ENCODE peak calls at places on chromosome 4, in seven cellular contexts. Q is activated CD8-positive, alpha-beta memory T cell treated with anti-CD3 and anti-CD28 coated beads, Interleukin-2, amount 10 ng/mL, durations not matched to agents 7 days and 5 days; I is CD8-positive, alpha-beta T cell; Z is immature natural killer cell; T is cardiac fibroblast; X is HEK293T; E is ecto neural progenitor cell. H is an unnamed sample.

GRCh38 chr4:105619193-105619931 is 66.9 kb downstream of the ARHGEF38 start:
- DNase-seq in Q (no peak), I (no peak), T (peak), Z (no peak), E (no peak), X (no peak), H (no peak)

GRCh38 chr4:144556636-144557035 is 89.3 kb upstream of the HHIP start:
- DNase-seq in T (no peak), I (no peak), X (no peak), Z (no peak), E (no peak), Q (no peak), H (no peak)

GRCh38 chr4:183252959-183253358 is 67.1 kb downstream of the CLDN22 start:
- DNase-seq in T (no peak), I (no peak), Z (no peak), X (no peak), Q (no peak), E (no peak), H (no peak)

GRCh38 chr4:38704755-38705154 is 40.8 kb downstream of the KLF3 start:
- DNase-seq in T (no peak), I (no peak), X (no peak), Z (no peak), E (no peak), Q (no peak), H (no peak)

GRCh38 chr4:28462766-28463165 is 1602.1 kb downstream of the STIM2 start:
- DNase-seq in Z (no peak), T (no peak), Q (no peak), X (no peak), I (no peak), E (no peak), H (no peak)

GRCh38 chr4:147085796-147086195 is 140.1 kb upstream of the TTC29 start:
- DNase-seq in I (no peak), T (peak), Q (no peak), X (no peak), Z (no peak), E (no peak), H (no peak)

GRCh38 chr4:12844111-12844510 is 640.0 kb downstream of the RAB28 start:
- DNase-seq in T (no peak), I (no peak), E (no peak), Q (no peak), Z (no peak), X (no peak), H (no peak)

GRCh38 chr4:5998333-5998936 is 19.8 kb downstream of the C4orf50 start:
- DNase-seq in Q (peak), T (peak), Z (peak), X (peak), E (peak), I (no peak), H (peak)

GRCh38 chr4:8235224-8235623 is 34.3 kb upstream of the HTRA3 start:
- DNase-seq in Z (no peak), X (no peak), I (no peak), E (no peak), Q (no peak), T (no peak), H (no peak)

GRCh38 chr4:181966084-181966483 is 277.1 kb upstream of the TENM3 start:
- DNase-seq in Q (no peak), X (no peak), Z (no peak), I (no peak), T (peak), E (no peak), H (no peak)